ENCODE peak calls at places on chromosomes 16 and 17, in six cellular contexts. T is heart right ventricle; C is left colon; E is NCI-H1436; Z is epithelial cell of prostate; J is effector memory CD4-positive, alpha-beta T cell. A is an unnamed sample.

GRCh38 chr16:65572156-65572555 is 450.3 kb upstream of the CDH11 start:
- DNase-seq in T (no peak), E (no peak), C (no peak), Z (peak; percentile 27), J (no peak), A (no peak)

GRCh38 chr16:73204359-73205152 is 156.6 kb upstream of the ZFHX3 start:
- DNase-seq in E (no peak), T (no peak), C (peak; percentile 44), Z (no peak), J (no peak), A (no peak)

GRCh38 chr17:46930083-46930482 is 7.1 kb downstream of the GOSR2 start:
- DNase-seq in C (no peak), Z (no peak), T (no peak), E (no peak), J (no peak), A (no peak)

GRCh38 chr17:4433515-4434031 is at the start of gene SPNS3:
- DNase-seq in E (no peak), J (no peak), Z (no peak), T (no peak), C (no peak), A (no peak)

GRCh38 chr17:74467221-74467951 is 952 bp downstream of the CD300A start:
- DNase-seq in E (no peak), T (no peak), C (no peak), J (no peak), Z (no peak), A (no peak)

GRCh38 chr17:82931696-82932060 is 91.9 kb upstream of the ZNF750 start:
- DNase-seq in Z (no peak), T (peak; percentile 77), J (no peak), E (no peak), C (peak; percentile 53), A (peak; percentile 69)

GRCh38 chr16:79286646-79287423 is 313.7 kb downstream of the MAF start:
- DNase-seq in C (peak; percentile 58), E (peak; percentile 83), Z (no peak), J (no peak), T (no peak), A (no peak)

GRCh38 chr16:77723108-77723514 is 797 bp downstream of the NUDT7 start:
- DNase-seq in E (no peak), T (peak; percentile 22), Z (no peak), C (peak; percentile 28), J (no peak), A (peak; percentile 14)

GRCh38 chr17:34308376-34308775 is 10.9 kb upstream of the CCL8 start:
- DNase-seq in C (no peak), J (no peak), E (no peak), T (no peak), Z (no peak), A (no peak)

GRCh38 chr16:20016234-20016633 is 57.5 kb downstream of the GPR139 start:
- DNase-seq in Z (no peak), T (no peak), E (no peak), C (no peak), J (no peak), A (no peak)

GRCh38 chr16:11356573-11357331 is 11.5 kb downstream of the RMI2 start:
- DNase-seq in T (peak; percentile 62), J (peak; percentile 39), E (peak; percentile 35), C (peak; percentile 85), Z (no peak), A (no peak)

GRCh38 chr17:7562208-7562605 is 488 bp downstream of the SENP3 start:
- DNase-seq in E (no peak), C (no peak), T (no peak), J (no peak), Z (no peak), A (no peak)

GRCh38 chr16:2156025-2156848 is 655 bp downstream of the TRAF7 start:
- DNase-seq in J (no peak), E (no peak), Z (no peak), T (no peak), C (peak; percentile 50), A (no peak)

GRCh38 chr16:53509906-53510703 is 7.1 kb upstream of the AKTIP start:
- DNase-seq in T (peak; percentile 73), Z (no peak), E (peak; percentile 30), J (peak; percentile 49), C (peak; percentile 64), A (no peak)

GRCh38 chr17:78993981-78994671 is 14.4 kb upstream of the LGALS3BP start:
- DNase-seq in J (no peak), E (no peak), T (no peak), Z (no peak), C (peak; percentile 20), A (no peak)

GRCh38 chr17:50865060-50865867 is 890 bp downstream of the TOB1 start:
- DNase-seq in C (peak; percentile 69), J (peak; percentile 41), E (peak; percentile 52), T (peak; percentile 63), Z (no peak), A (peak; percentile 26)

GRCh38 chr17:64081802-64082799 is 47.8 kb downstream of the ERN1 start:
- DNase-seq in E (peak; percentile 32), T (no peak), C (no peak), J (peak; percentile 32), Z (peak; percentile 93), A (no peak)

GRCh38 chr17:65959630-65960029 is 232.3 kb downstream of the CEP112 start:
- DNase-seq in T (no peak), J (no peak), E (no peak), C (no peak), Z (no peak), A (no peak)

GRCh38 chr17:28547623-28548416 is 4.6 kb downstream of the UNC119 start:
- DNase-seq in T (peak; percentile 73), E (peak; percentile 56), J (peak; percentile 34), C (peak; percentile 87), Z (no peak), A (peak; percentile 21)

GRCh38 chr17:77330602-77331081 is 189.9 kb downstream of the SEC14L1 start:
- DNase-seq in C (peak; percentile 8), T (peak; percentile 4), E (no peak), Z (no peak), J (no peak), A (no peak)

GRCh38 chr17:47700471-47701449 is 6.8 kb downstream of the TBKBP1 start:
- DNase-seq in E (no peak), J (no peak), T (no peak), C (no peak), Z (no peak), A (no peak)

A was measured in T1000.